ENCODE peak calls at places on chromosomes 12 and 14, in six cellular contexts. D, Z, B, K, Q and J are unnamed samples.

GRCh38 chr12:117026343-117026742 is 72.9 kb downstream of the TESC start:
- DNase-seq in D (no peak), Z (no peak), B (no peak), K (no peak), Q (no peak), J (no peak)

GRCh38 chr14:94612174-94612573 is at the start of gene SERPINA3:
- DNase-seq in D (no peak), Z (no peak), B (no peak), K (no peak), Q (no peak), J (no peak)

GRCh38 chr12:113388351-113388750 is 15.3 kb downstream of the SDS start:
- DNase-seq in D (no peak), Z (no peak), B (no peak), K (no peak), Q (no peak), J (no peak)

GRCh38 chr12:125081427-125081826 is 16.2 kb downstream of the AACS start:
- DNase-seq in D (no peak), Z (no peak), B (no peak), K (no peak), Q (no peak), J (no peak)

GRCh38 chr14:51240804-51241380 is 845 bp downstream of the TMX1 start:
- DNase-seq in D (no peak), Z (no peak), B (no peak), K (no peak), Q (no peak), J (no peak)

GRCh38 chr12:64680235-64680634 is 69.9 kb downstream of the RASSF3 start:
- DNase-seq in D (no peak), Z (no peak), B (no peak), K (peak), Q (no peak), J (no peak)

GRCh38 chr12:93943766-93944165 is 204.6 kb upstream of the PLXNC1 start:
- DNase-seq in D (no peak), Z (peak), B (no peak), K (no peak), Q (no peak), J (peak)

GRCh38 chr12:100295764-100296555 is 29.0 kb downstream of the SCYL2 start:
- DNase-seq in D (no peak), Z (no peak), B (no peak), K (no peak), Q (no peak), J (no peak)

GRCh38 chr12:4027412-4027811 is 154.2 kb upstream of the PARP11 start:
- DNase-seq in D (peak), Z (no peak), B (no peak), K (peak), Q (no peak), J (no peak)

GRCh38 chr12:44812062-44812461 is 64.1 kb downstream of the NELL2 start:
- DNase-seq in D (peak), Z (no peak), B (no peak), K (peak), Q (no peak), J (no peak)

GRCh38 chr14:70714055-70714550 is 72.4 kb downstream of the TTC9 start:
- DNase-seq in D (peak), Z (peak), B (peak), K (peak), Q (no peak), J (peak)

GRCh38 chr14:59959663-59960062 is 39.7 kb downstream of the LRRC9 start:
- DNase-seq in D (no peak), Z (no peak), B (no peak), K (no peak), Q (no peak), J (no peak)

GRCh38 chr12:106281056-106281782 is 21.3 kb upstream of the TCP11L2 start:
- DNase-seq in D (no peak), Z (no peak), B (no peak), K (no peak), Q (no peak), J (no peak)

GRCh38 chr14:37623971-37624370 is 28.5 kb downstream of the TTC6 start:
- DNase-seq in D (no peak), Z (no peak), B (no peak), K (no peak), Q (no peak), J (no peak)

GRCh38 chr14:101371691-101372493 is 189.4 kb upstream of the DIO3 start:
- DNase-seq in D (no peak), Z (no peak), B (no peak), K (no peak), Q (no peak), J (no peak)

GRCh38 chr12:29103539-29103974 is 45.5 kb upstream of the FAR2 start:
- DNase-seq in D (peak), Z (no peak), B (no peak), K (peak), Q (no peak), J (no peak)

GRCh38 chr14:60945984-60946383 is 34.9 kb downstream of the TRMT5 start:
- DNase-seq in D (no peak), Z (no peak), B (no peak), K (no peak), Q (no peak), J (no peak)

GRCh38 chr14:23694085-23694975 is 58.2 kb downstream of the DHRS2 start:
- DNase-seq in D (peak), Z (no peak), B (no peak), K (no peak), Q (no peak), J (no peak)

GRCh38 chr12:116882742-116883141 is 1.5 kb upstream of the HRK start:
- DNase-seq in D (no peak), Z (no peak), B (no peak), K (no peak), Q (no peak), J (no peak)

GRCh38 chr12:121861549-121862254 is 3.0 kb upstream of the HPD start:
- DNase-seq in D (no peak), Z (no peak), B (no peak), K (no peak), Q (no peak), J (no peak)

GRCh38 chr12:68978678-68979077 is 45.7 kb upstream of the CPM start:
- DNase-seq in D (no peak), Z (no peak), B (no peak), K (no peak), Q (no peak), J (no peak)

GRCh38 chr14:68359862-68360552 is 432.9 kb downstream of the ZFP36L1 start:
- DNase-seq in D (no peak), Z (peak), B (no peak), K (no peak), Q (peak), J (peak)

GRCh38 chr12:24014853-24015590 is 65.6 kb upstream of the SOX5 start:
- DNase-seq in D (no peak), Z (no peak), B (peak), K (no peak), Q (no peak), J (no peak)

GRCh38 chr12:52552055-52552454 is 890 bp downstream of the KRT71 start:
- DNase-seq in D (no peak), Z (peak), B (no peak), K (no peak), Q (peak), J (no peak)

GRCh38 chr12:127664901-127665300 is 602.1 kb upstream of the TMEM132C start:
- DNase-seq in D (no peak), Z (no peak), B (no peak), K (no peak), Q (no peak), J (no peak)

GRCh38 chr12:116455540-116456306 is 103.5 kb upstream of the MAP1LC3B2 start:
- DNase-seq in D (no peak), Z (peak), B (peak), K (no peak), Q (peak), J (peak)

GRCh38 chr12:52267266-52267665 is 7.2 kb upstream of the KRT86 start:
- DNase-seq in D (no peak), Z (no peak), B (no peak), K (no peak), Q (no peak), J (no peak)

GRCh38 chr14:30445394-30445793 is 113.6 kb upstream of the G2E3 start:
- DNase-seq in D (no peak), Z (no peak), B (peak), K (no peak), Q (no peak), J (no peak)

GRCh38 chr12:1875608-1876007 is 42.8 kb downstream of the CACNA2D4 start:
- DNase-seq in D (no peak), Z (peak), B (no peak), K (no peak), Q (no peak), J (no peak)

GRCh38 chr12:88816201-88816600 is 235.9 kb upstream of the KITLG start:
- DNase-seq in D (no peak), Z (no peak), B (no peak), K (no peak), Q (no peak), J (no peak)

GRCh38 chr12:97181571-97182265 is 274.7 kb downstream of the NEDD1 start:
- DNase-seq in D (no peak), Z (no peak), B (no peak), K (no peak), Q (no peak), J (no peak)

GRCh38 chr14:93984070-93984469 is 7.7 kb upstream of the ASB2 start:
- DNase-seq in D (no peak), Z (peak), B (no peak), K (no peak), Q (no peak), J (no peak)

GRCh38 chr14:74401504-74402241 is 24.3 kb downstream of the SYNDIG1L start:
- DNase-seq in D (peak), Z (peak), B (no peak), K (peak), Q (peak), J (no peak)

GRCh38 chr14:45492876-45493275 is 239.9 kb upstream of the MIS18BP1 start:
- DNase-seq in D (no peak), Z (no peak), B (no peak), K (no peak), Q (no peak), J (no peak)

GRCh38 chr12:89891933-89892332 is 183.3 kb upstream of the ATP2B1 start:
- DNase-seq in D (no peak), Z (no peak), B (no peak), K (no peak), Q (no peak), J (no peak)

GRCh38 chr12:89895101-89895500 is 186.5 kb upstream of the ATP2B1 start:
- DNase-seq in D (no peak), Z (no peak), B (no peak), K (no peak), Q (no peak), J (no peak)

GRCh38 chr12:89895591-89895990 is 187.0 kb upstream of the ATP2B1 start:
- DNase-seq in D (no peak), Z (no peak), B (no peak), K (no peak), Q (no peak), J (no peak)

GRCh38 chr12:89892426-89892825 is 183.8 kb upstream of the ATP2B1 start:
- DNase-seq in D (no peak), Z (no peak), B (no peak), K (no peak), Q (no peak), J (no peak)

GRCh38 chr12:89893972-89894706 is 185.5 kb upstream of the ATP2B1 start:
- DNase-seq in D (no peak), Z (no peak), B (no peak), K (no peak), Q (no peak), J (no peak)
- H3K27ac ChIP-seq in D (no peak), Z (no peak), B (no peak), K (no peak), Q (no peak), J (no peak)

DNA sequence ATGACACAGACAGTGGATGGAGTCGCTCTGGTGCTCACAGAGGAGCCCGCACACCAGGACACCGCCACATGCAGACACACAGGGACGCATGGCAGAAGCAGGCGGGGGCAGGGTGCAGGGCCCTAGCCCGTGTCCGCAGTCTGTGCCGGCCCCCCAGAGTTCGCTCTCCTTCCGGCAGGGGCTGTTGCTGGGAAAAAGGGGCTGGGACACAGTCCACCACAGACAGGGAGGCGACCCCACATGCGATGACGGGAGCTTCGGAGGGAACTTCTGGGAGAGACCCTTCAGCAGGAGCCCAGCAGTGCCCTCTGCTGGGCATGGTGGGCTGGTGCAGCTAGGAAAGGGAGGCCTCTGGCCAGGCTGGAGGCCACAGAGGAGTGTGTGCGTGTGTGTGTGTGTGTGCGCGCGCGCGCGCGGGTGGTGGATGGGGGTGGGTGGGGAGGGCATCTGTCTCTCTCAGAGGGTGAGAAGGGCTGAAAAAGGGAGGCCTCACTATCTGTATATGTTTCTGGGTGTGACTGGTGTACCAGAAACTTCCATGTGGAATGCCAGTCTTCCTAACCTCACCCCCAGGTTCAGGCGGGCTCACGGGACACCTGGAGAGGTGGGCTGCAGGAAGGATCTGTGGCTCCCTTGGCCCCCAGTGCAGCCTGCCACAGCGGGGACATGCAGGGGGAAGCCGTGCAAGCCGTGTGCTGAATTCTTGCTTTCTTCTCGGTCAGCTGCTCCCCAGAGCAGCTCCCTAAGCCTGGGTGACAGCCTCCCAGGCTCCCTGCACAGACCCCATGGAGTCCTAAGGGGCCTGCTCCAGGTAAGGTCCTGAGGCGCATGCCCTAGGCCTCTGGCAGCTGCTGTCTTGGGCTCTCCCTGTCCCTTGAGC is 60.7 kb downstream of the PLEKHG3 start:
- DNase-seq in D (peak), Z (peak), B (peak), K (peak), Q (peak), J (peak)
- H3K4me3 ChIP-seq in D (no peak), Z (no peak), B (peak), K (no peak), Q (peak), J (peak)

DNA sequence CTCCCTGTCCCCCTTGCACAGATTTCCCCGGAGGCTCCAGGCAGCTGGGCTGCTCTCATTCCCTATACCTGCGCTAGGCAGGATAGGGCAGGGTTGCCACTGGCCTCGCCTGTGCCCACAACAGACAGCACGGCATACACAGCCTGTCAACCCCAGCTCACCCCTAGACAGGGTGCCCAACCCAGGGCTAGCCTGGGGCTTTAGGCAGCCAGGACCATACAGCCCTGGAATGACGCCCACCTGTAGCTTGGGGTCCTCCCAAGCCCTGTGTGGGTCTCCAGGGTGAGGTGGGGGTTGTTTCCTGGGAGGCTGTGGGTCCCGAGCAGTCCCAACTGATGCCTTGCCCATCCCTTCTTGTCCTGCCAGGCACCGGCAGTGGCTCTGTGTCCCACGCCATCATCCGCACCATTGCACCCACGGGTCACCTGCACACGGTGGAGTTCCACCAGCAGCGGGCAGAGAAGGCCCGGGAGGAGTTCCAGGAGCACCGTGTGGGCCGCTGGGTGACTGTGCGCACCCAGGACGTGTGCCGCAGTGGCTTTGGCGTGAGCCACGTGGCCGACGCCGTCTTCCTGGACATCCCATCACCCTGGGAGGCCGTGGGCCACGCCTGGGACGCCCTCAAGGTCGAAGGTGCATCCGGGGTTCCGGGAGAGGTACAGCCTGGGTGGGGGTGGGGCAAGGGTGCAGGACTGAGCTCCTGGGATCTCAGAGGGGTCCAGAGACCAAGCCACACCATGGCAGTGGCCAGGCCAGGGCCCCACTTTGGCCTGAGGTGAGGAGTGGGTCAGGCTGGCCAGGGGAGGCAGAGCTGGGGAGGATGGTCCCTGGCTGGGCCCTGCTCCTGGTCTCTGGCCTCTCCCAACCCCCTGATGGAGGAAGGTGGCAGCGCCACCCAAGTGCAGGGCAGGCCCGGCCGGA is 3.5 kb downstream of the TRMT61A start:
- DNase-seq in D (no peak), Z (no peak), B (no peak), K (no peak), Q (no peak), J (no peak)
- H3K27ac ChIP-seq in D (no peak), Z (no peak), B (no peak), K (no peak), Q (no peak), J (peak)

DNA sequence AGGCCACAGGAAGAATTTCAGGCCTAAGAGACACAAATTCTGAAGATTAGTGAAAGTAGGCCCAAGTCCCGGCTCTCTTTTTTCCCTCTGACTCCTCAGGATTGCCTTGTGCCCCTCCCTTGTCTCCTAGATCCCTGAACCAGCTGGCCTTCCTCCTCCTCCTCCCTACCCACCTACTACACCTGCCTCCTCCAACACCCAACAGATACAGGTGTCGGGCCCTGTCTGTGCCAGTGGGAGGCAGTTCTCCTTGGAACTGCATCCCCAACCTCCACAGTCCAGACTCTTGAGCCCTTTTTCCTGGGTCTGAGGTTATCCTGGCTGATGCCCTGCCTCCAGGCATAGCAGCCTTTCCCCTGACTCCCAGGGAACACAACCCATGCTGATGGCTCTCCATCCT is 1.8 kb downstream of the PPP1R1A start:
- DNase-seq in D (no peak), Z (no peak), B (no peak), K (no peak), Q (no peak), J (no peak)
- H3K4me3 ChIP-seq in D (no peak), Z (no peak), B (no peak), K (no peak), Q (no peak), J (no peak)

GRCh38 chr12:11710431-11710830 is 61.0 kb downstream of the ETV6 start:
- DNase-seq in D (no peak), Z (no peak), B (no peak), K (no peak), Q (no peak), J (no peak)

GRCh38 chr12:11713202-11713601 is 63.7 kb downstream of the ETV6 start:
- DNase-seq in D (no peak), Z (no peak), B (no peak), K (no peak), Q (no peak), J (no peak)

GRCh38 chr12:11710906-11711305 is 61.4 kb downstream of the ETV6 start:
- DNase-seq in D (no peak), Z (no peak), B (no peak), K (no peak), Q (no peak), J (no peak)

GRCh38 chr12:11712491-11712890 is 63.0 kb downstream of the ETV6 start:
- DNase-seq in D (no peak), Z (no peak), B (no peak), K (no peak), Q (no peak), J (no peak)

GRCh38 chr12:11711675-11712327 is 62.3 kb downstream of the ETV6 start:
- DNase-seq in D (no peak), Z (no peak), B (no peak), K (no peak), Q (no peak), J (no peak)
- H3K27ac ChIP-seq in D (no peak), Z (no peak), B (no peak), K (no peak), Q (peak), J (no peak)